ENCODE peak calls at places on chromosomes 7 and 10, in four cellular contexts. P is SK-N-SH, X is A549, H is HepG2. S is an unnamed sample.

GRCh38 chr10:102467971-102468438 is 16.7 kb upstream of the C10orf95 start:
- DNase-seq in H (no peak), X (no peak), P (no peak), S (no peak)

GRCh38 chr7:934469-935320 is 19.8 kb downstream of the ADAP1 start:
- DNase-seq in H (no peak), X (no peak), P (no peak), S (no peak)

GRCh38 chr10:11397980-11398580 is 213.4 kb downstream of the USP6NL start:
- DNase-seq in X (no peak), P (no peak), H (no peak), S (no peak)

GRCh38 chr7:32890010-32890552 is 1.5 kb downstream of the KBTBD2 start:
- DNase-seq in H (peak; percentile 52), X (no peak), P (no peak), S (no peak)

GRCh38 chr7:16695621-16696237 is 49.7 kb downstream of the BZW2 start:
- DNase-seq in P (peak; percentile 39), X (peak; percentile 67), H (peak; percentile 40), S (no peak)

GRCh38 chr7:50562126-50562525 is 3.1 kb downstream of the DDC start:
- DNase-seq in H (no peak), X (no peak), P (no peak), S (no peak)

GRCh38 chr7:141014091-141014490 is 661 bp downstream of the MRPS33 start:
- DNase-seq in H (no peak), X (peak; percentile 25), P (peak; percentile 38), S (no peak)

GRCh38 chr10:124476043-124476725 is 14.6 kb downstream of the LHPP start:
- DNase-seq in P (no peak), X (no peak), H (peak; percentile 80), S (no peak)

GRCh38 chr7:112770051-112770450 is 20.1 kb downstream of the TMEM168 start:
- DNase-seq in H (no peak), P (no peak), X (no peak), S (no peak)

GRCh38 chr10:6314620-6315205 is 112.0 kb downstream of the PFKFB3 start:
- DNase-seq in H (no peak), X (peak; percentile 36), P (no peak), S (no peak)

GRCh38 chr7:25028370-25028971 is 48.5 kb upstream of the OSBPL3 start:
- DNase-seq in X (no peak), P (no peak), H (peak; percentile 76), S (no peak)

GRCh38 chr7:121259826-121260225 is 69.0 kb upstream of the WNT16 start:
- DNase-seq in P (no peak), H (no peak), X (no peak), S (no peak)

GRCh38 chr7:11758627-11759111 is 73.3 kb downstream of the THSD7A start:
- DNase-seq in P (no peak), H (no peak), X (no peak), S (no peak)

GRCh38 chr10:96740579-96741281 is 20.4 kb upstream of the PIK3AP1 start:
- DNase-seq in P (no peak), H (no peak), X (no peak), S (no peak)

GRCh38 chr7:138161600-138162081 is 85.4 kb downstream of the AKR1D1 start:
- DNase-seq in H (peak; percentile 95), P (peak; percentile 91), X (peak; percentile 88), S (peak; percentile 76)

GRCh38 chr7:38318803-38319416 is 45.5 kb upstream of the TARP start:
- DNase-seq in X (peak; percentile 61), P (peak; percentile 67), H (peak; percentile 23), S (no peak)

GRCh38 chr7:139482662-139483466 is 609 bp downstream of the KLRG2 start:
- DNase-seq in H (no peak), X (no peak), P (peak; percentile 89), S (no peak)

GRCh38 chr7:732094-732541 is 5.0 kb upstream of the PRKAR1B start:
- DNase-seq in X (peak; percentile 41), P (peak; percentile 71), H (peak; percentile 86), S (no peak)

GRCh38 chr7:7916064-7916463 is 52.5 kb upstream of the GLCCI1 start:
- DNase-seq in X (no peak), P (no peak), H (no peak), S (no peak)

GRCh38 chr10:94546058-94546595 is 539 bp downstream of the HELLS start:
- DNase-seq in H (peak; percentile 13), P (peak; percentile 55), X (peak; percentile 34), S (no peak)

GRCh38 chr10:27330074-27330473 is 89.5 kb upstream of the ACBD5 start:
- DNase-seq in X (no peak), H (no peak), P (peak; percentile 39), S (no peak)

GRCh38 chr10:70440296-70441160 is 953 bp downstream of the NODAL start:
- DNase-seq in H (no peak), P (peak; percentile 70), X (no peak), S (no peak)

GRCh38 chr10:29160110-29160669 is 128.7 kb upstream of the LYZL1 start:
- DNase-seq in H (peak; percentile 25), P (no peak), X (peak; percentile 71), S (no peak)

GRCh38 chr7:39811161-39811614 is 138.9 kb upstream of the CDK13 start:
- DNase-seq in H (no peak), X (no peak), P (peak; percentile 81), S (no peak)

GRCh38 chr10:46233101-46233500 is 53.7 kb upstream of the ANTXRL start:
- DNase-seq in P (no peak), H (no peak), X (no peak), S (no peak)

GRCh38 chr10:22016046-22016705 is 12.6 kb upstream of the DNAJC1 start:
- DNase-seq in X (no peak), H (no peak), P (no peak), S (no peak)

GRCh38 chr10:133159611-133159949 is 439 bp upstream of the KNDC1 start:
- DNase-seq in X (no peak), H (no peak), P (no peak), S (no peak)

GRCh38 chr10:133157662-133158436 is 2.2 kb upstream of the KNDC1 start:
- DNase-seq in X (no peak), P (peak; percentile 66), H (no peak), S (no peak)

GRCh38 chr10:133159950-133160812 is at the start of gene KNDC1:
- DNase-seq in X (peak; percentile 80), P (peak; percentile 93), H (no peak), S (no peak)

GRCh38 chr10:133158437-133158755 is 1.6 kb upstream of the KNDC1 start:
- DNase-seq in P (no peak), H (no peak), X (no peak), S (no peak)

GRCh38 chr10:133158756-133159610 is 1.0 kb upstream of the KNDC1 start:
- DNase-seq in H (no peak), P (no peak), X (peak; percentile 48), S (no peak)
- TF ChIP-seq PBX3 in H (no peak), P (no peak), X (no peak), S (no peak)

GRCh38 chr7:79570904-79571303 is 117.4 kb upstream of the MAGI2 start:
- DNase-seq in P (no peak), X (no peak), H (no peak), S (no peak)
- TF ChIP-seq PBX3 in P (no peak), X (no peak), H (no peak), S (no peak)

GRCh38 chr10:77828376-77828775 is 98.2 kb downstream of the DLG5 start:
- DNase-seq in P (no peak), H (no peak), X (no peak), S (no peak)

GRCh38 chr10:77824893-77825292 is 101.7 kb downstream of the DLG5 start:
- DNase-seq in X (no peak), P (no peak), H (no peak), S (no peak)

GRCh38 chr10:77825965-77826364 is 100.6 kb downstream of the DLG5 start:
- DNase-seq in X (no peak), H (no peak), P (no peak), S (no peak)

GRCh38 chr10:77829356-77829755 is 97.2 kb downstream of the DLG5 start:
- DNase-seq in H (no peak), P (no peak), X (no peak), S (no peak)

GRCh38 chr10:77827383-77827782 is 99.2 kb downstream of the DLG5 start:
- DNase-seq in P (no peak), X (no peak), H (no peak), S (no peak)
- TF ChIP-seq PBX3 in P (no peak), X (no peak), H (no peak), S (no peak)

GRCh38 chr10:117240730-117241529 is at the start of gene SLC18A2:
- DNase-seq in X (no peak), P (peak; percentile 72), H (no peak), S (no peak)
- TF ChIP-seq PBX3 in X (no peak), P (no peak), H (no peak), S (no peak)